ENCODE peak calls at places on chromosome 3, in seven cellular contexts. N is T-helper 2 cell; M is left ventricle myocardium inferior; A is pancreas; R is prostate gland; Q is stimulated activated CD8-positive, alpha-beta memory T cell treated with anti-CD3 and anti-CD28 coated beads, Interleukin-4, amount 100 ng/mL, for 1 hour; V is T follicular helper cell. B is an unnamed sample.

GRCh38 chr3:172461530-172462138 is 13.4 kb upstream of the GHSR start:
- DNase-seq in N (no peak), M (no peak), A (no peak), R (no peak), Q (no peak), V (no peak), B (no peak)

GRCh38 chr3:179181993-179182551 is 33.9 kb downstream of the PIK3CA start:
- DNase-seq in N (no peak), M (no peak), A (no peak), R (no peak), Q (no peak), V (no peak), B (no peak)

GRCh38 chr3:62332771-62333381 is 40.5 kb downstream of the FEZF2 start:
- DNase-seq in N (no peak), M (no peak), A (no peak), R (peak), Q (no peak), V (no peak), B (peak)

GRCh38 chr3:78580691-78581090 is 1187.1 kb downstream of the ROBO1 start:
- DNase-seq in N (no peak), M (no peak), A (no peak), R (no peak), Q (no peak), V (no peak), B (no peak)

GRCh38 chr3:42501681-42502428 is 588 bp upstream of the VIPR1 start:
- DNase-seq in N (peak), M (peak), A (peak), R (peak), Q (peak), V (peak), B (peak)

GRCh38 chr3:51966016-51966415 is 1.2 kb downstream of the PCBP4 start:
- DNase-seq in N (no peak), M (no peak), A (no peak), R (no peak), Q (no peak), V (no peak), B (peak)

GRCh38 chr3:160638184-160638583 is 38.8 kb upstream of the ARL14 start:
- DNase-seq in N (no peak), M (no peak), A (no peak), R (no peak), Q (no peak), V (no peak), B (no peak)

GRCh38 chr3:23805228-23805880 is 401 bp upstream of the UBE2E1 start:
- DNase-seq in N (no peak), M (no peak), A (no peak), R (no peak), Q (no peak), V (no peak), B (no peak)

GRCh38 chr3:149600619-149601018 is 57.2 kb downstream of the WWTR1 start:
- DNase-seq in N (no peak), M (no peak), A (no peak), R (no peak), Q (no peak), V (no peak), B (no peak)

GRCh38 chr3:163071684-163072083 is 1575.1 kb downstream of the OTOL1 start:
- DNase-seq in N (no peak), M (no peak), A (no peak), R (no peak), Q (no peak), V (no peak), B (no peak)

GRCh38 chr3:196144383-196145105 is 62.7 kb upstream of the TFRC start:
- DNase-seq in N (no peak), M (no peak), A (no peak), R (no peak), Q (no peak), V (no peak), B (no peak)

GRCh38 chr3:138835177-138835757 is 539 bp upstream of the PIK3CB start:
- DNase-seq in N (no peak), M (no peak), A (no peak), R (no peak), Q (no peak), V (no peak), B (no peak)

GRCh38 chr3:26657406-26657976 is 34.9 kb downstream of the LRRC3B start:
- DNase-seq in N (no peak), M (no peak), A (no peak), R (no peak), Q (no peak), V (no peak), B (no peak)

GRCh38 chr3:191070201-191070600 is 128.8 kb upstream of the OSTN start:
- DNase-seq in N (no peak), M (no peak), A (no peak), R (no peak), Q (no peak), V (no peak), B (no peak)

GRCh38 chr3:174547801-174548200 is 311.3 kb upstream of the NAALADL2 start:
- DNase-seq in N (no peak), M (no peak), A (no peak), R (no peak), Q (no peak), V (no peak), B (no peak)

GRCh38 chr3:83453010-83453409 is 1505.8 kb upstream of the CADM2 start:
- DNase-seq in N (no peak), M (no peak), A (no peak), R (no peak), Q (no peak), V (no peak), B (no peak)

GRCh38 chr3:25843332-25843731 is 53.4 kb downstream of the OXSM start:
- DNase-seq in N (no peak), M (no peak), A (no peak), R (no peak), Q (no peak), V (no peak), B (peak)

GRCh38 chr3:9192238-9192637 is 57.2 kb downstream of the SRGAP3 start:
- DNase-seq in N (no peak), M (no peak), A (no peak), R (no peak), Q (no peak), V (no peak), B (no peak)

GRCh38 chr3:146142757-146143156 is 18.2 kb downstream of the PLOD2 start:
- DNase-seq in N (no peak), M (no peak), A (no peak), R (no peak), Q (no peak), V (no peak), B (peak)